ENCODE peak calls at places on chromosomes 4 and X, in six cellular contexts. O, L, Q, E, W and P are unnamed samples.

GRCh38 chr4:52838729-52839722 is 23.1 kb upstream of the RASL11B start:
- DNase-seq in O (no peak), L (no peak), Q (no peak), E (no peak), W (no peak), P (no peak)

GRCh38 chrX:7120578-7121219 is 26.8 kb upstream of the STS start:
- DNase-seq in O (peak), L (no peak), Q (no peak), E (no peak), W (no peak), P (peak)

GRCh38 chr4:26218677-26219181 is 102.1 kb upstream of the RBPJ start:
- DNase-seq in O (peak), L (no peak), Q (peak), E (no peak), W (peak), P (no peak)

GRCh38 chrX:111867236-111867635 is 8.7 kb upstream of the TRPC5OS start:
- DNase-seq in O (no peak), L (no peak), Q (no peak), E (no peak), W (no peak), P (no peak)

GRCh38 chr4:66465111-66465510 is 794.8 kb upstream of the EPHA5 start:
- DNase-seq in O (no peak), L (no peak), Q (no peak), E (no peak), W (no peak), P (no peak)

GRCh38 chr4:189081831-189082230 is 858.8 kb upstream of the FRG1 start:
- DNase-seq in O (peak), L (no peak), Q (no peak), E (no peak), W (peak), P (no peak)

GRCh38 chr4:134567461-134567860 is 365.9 kb upstream of the PABPC4L start:
- DNase-seq in O (no peak), L (no peak), Q (no peak), E (no peak), W (peak), P (no peak)

GRCh38 chrX:94545722-94546121 is 871.7 kb downstream of the FAM133A start:
- DNase-seq in O (no peak), L (no peak), Q (no peak), E (no peak), W (no peak), P (no peak)

GRCh38 chr4:21304061-21304541 is 603.8 kb downstream of the PACRGL start:
- DNase-seq in O (peak), L (no peak), Q (no peak), E (no peak), W (no peak), P (no peak)

GRCh38 chrX:107626481-107626880 is 1.8 kb upstream of the PRPS1 start:
- DNase-seq in O (no peak), L (no peak), Q (no peak), E (no peak), W (no peak), P (no peak)

GRCh38 chr4:84952004-84952403 is 14.5 kb downstream of the WDFY3 start:
- DNase-seq in O (peak), L (peak), Q (no peak), E (no peak), W (peak), P (peak)

GRCh38 chr4:108762559-108763225 is at the start of gene ETNPPL:
- DNase-seq in O (peak), L (no peak), Q (no peak), E (peak), W (no peak), P (peak)

GRCh38 chr4:78137538-78137937 is 80.4 kb downstream of the FRAS1 start:
- DNase-seq in O (peak), L (no peak), Q (no peak), E (no peak), W (peak), P (no peak)

GRCh38 chrX:130086414-130087207 is 23.7 kb downstream of the ELF4 start:
- DNase-seq in O (no peak), L (no peak), Q (peak), E (no peak), W (no peak), P (no peak)
- H3K4me3 ChIP-seq in O (no peak), L (no peak), Q (peak), E (no peak), W (no peak), P (no peak)

GRCh38 chrX:43744284-43744683 is 88.2 kb downstream of the MAOA start:
- DNase-seq in O (no peak), L (no peak), Q (no peak), E (no peak), W (no peak), P (no peak)
- H3K4me3 ChIP-seq in O (no peak), L (no peak), Q (no peak), E (no peak), W (no peak), P (no peak)

GRCh38 chr4:159105063-159105414 is 2.2 kb downstream of the RAPGEF2 start:
- DNase-seq in O (peak), L (no peak), Q (no peak), E (no peak), W (peak), P (peak)

GRCh38 chr4:159105761-159106243 is 2.9 kb downstream of the RAPGEF2 start:
- DNase-seq in O (peak), L (no peak), Q (peak), E (peak), W (peak), P (peak)

GRCh38 chr4:159102623-159103405 is at the start of gene RAPGEF2:
- DNase-seq in O (peak), L (no peak), Q (peak), E (peak), W (peak), P (peak)

GRCh38 chr4:159101983-159102622 is 776 bp upstream of the RAPGEF2 start:
- DNase-seq in O (peak), L (no peak), Q (peak), E (peak), W (no peak), P (no peak)

GRCh38 chr4:159103406-159104131 is 690 bp downstream of the RAPGEF2 start:
- DNase-seq in O (peak), L (no peak), Q (peak), E (peak), W (peak), P (peak)
- H3K4me3 ChIP-seq in O (peak), L (peak), Q (peak), E (peak), W (peak), P (peak)

DNA sequence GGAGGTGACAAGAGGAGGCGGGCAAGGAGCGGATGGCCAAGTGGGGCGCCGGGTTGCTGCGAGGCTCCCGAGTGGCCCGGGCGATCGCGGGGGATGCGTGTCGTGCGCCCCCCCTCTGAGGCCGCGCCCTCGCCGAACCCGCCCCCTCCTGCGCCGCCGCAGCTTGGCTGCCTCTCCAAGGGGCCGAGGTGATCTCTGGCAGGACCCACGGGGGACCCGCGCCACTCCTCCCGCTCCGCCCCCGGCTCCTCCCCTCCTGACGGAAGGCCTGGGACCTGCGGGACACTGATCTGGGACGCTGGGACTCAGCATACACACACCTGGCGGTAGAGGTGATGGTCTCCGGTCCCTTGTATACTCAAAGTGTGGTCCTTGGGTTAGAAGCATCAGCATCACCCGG is 21.9 kb upstream of the FAM47C start:
- DNase-seq in O (no peak), L (no peak), Q (no peak), E (no peak), W (no peak), P (no peak)
- H3K4me3 ChIP-seq in O (no peak), L (no peak), Q (no peak), E (no peak), W (no peak), P (no peak)

GRCh38 chrX:71053217-71053621 is 14.9 kb downstream of the SNX12 start:
- DNase-seq in O (no peak), L (no peak), Q (no peak), E (no peak), W (no peak), P (no peak)
- H3K4me3 ChIP-seq in O (no peak), L (no peak), Q (no peak), E (no peak), W (no peak), P (no peak)

GRCh38 chr4:157220026-157220881 is at the start of gene GRIA2:
- DNase-seq in O (peak), L (no peak), Q (peak), E (peak), W (peak), P (peak)
- H3K4me3 ChIP-seq in O (peak), L (no peak), Q (no peak), E (peak), W (peak), P (no peak)

GRCh38 chr4:186839122-186840037 is 115.7 kb upstream of the FAT1 start:
- DNase-seq in O (peak), L (no peak), Q (peak), E (no peak), W (peak), P (peak)
- H3K4me3 ChIP-seq in O (peak), L (peak), Q (no peak), E (no peak), W (peak), P (peak)

GRCh38 chrX:20511792-20512191 is 245.1 kb upstream of the RPS6KA3 start:
- DNase-seq in O (no peak), L (no peak), Q (no peak), E (no peak), W (no peak), P (no peak)

GRCh38 chrX:20500949-20501348 is 234.2 kb upstream of the RPS6KA3 start:
- DNase-seq in O (no peak), L (no peak), Q (no peak), E (no peak), W (no peak), P (no peak)

GRCh38 chrX:20507901-20508620 is 241.4 kb upstream of the RPS6KA3 start:
- DNase-seq in O (no peak), L (no peak), Q (no peak), E (no peak), W (no peak), P (no peak)

DNA sequence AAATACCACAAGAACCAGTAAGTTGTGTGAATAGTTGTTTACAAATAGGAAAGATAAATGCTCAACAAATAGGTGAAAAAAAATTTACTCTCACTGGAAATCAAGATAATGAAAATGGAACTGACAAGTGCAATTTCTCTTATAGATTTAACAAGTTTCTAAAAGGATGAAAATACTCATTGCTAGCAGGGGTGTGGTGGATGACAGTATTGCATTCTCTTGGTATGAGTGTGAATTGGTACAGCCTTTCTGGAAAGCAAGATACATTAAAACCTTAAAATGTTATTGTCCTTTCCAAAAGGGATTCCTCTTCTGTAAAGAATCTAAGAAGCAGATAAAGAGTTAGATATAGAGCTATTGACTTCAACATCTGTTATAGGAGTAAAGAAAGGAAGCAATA is 240.0 kb upstream of the RPS6KA3 start:
- DNase-seq in O (peak), L (no peak), Q (no peak), E (no peak), W (no peak), P (no peak)
- H3K4me3 ChIP-seq in O (no peak), L (no peak), Q (no peak), E (no peak), W (no peak), P (no peak)

GRCh38 chr4:41436365-41437263 is 101.3 kb upstream of the LIMCH1 start:
- DNase-seq in O (no peak), L (no peak), Q (no peak), E (no peak), W (no peak), P (no peak)

GRCh38 chr4:41433361-41433760 is 104.6 kb upstream of the LIMCH1 start:
- DNase-seq in O (no peak), L (no peak), Q (no peak), E (no peak), W (no peak), P (no peak)

GRCh38 chr4:41435509-41435908 is 102.4 kb upstream of the LIMCH1 start:
- DNase-seq in O (no peak), L (no peak), Q (no peak), E (no peak), W (no peak), P (no peak)

GRCh38 chr4:41438564-41438963 is 99.4 kb upstream of the LIMCH1 start:
- DNase-seq in O (peak), L (no peak), Q (no peak), E (no peak), W (peak), P (no peak)

GRCh38 chr4:41437264-41437566 is 100.7 kb upstream of the LIMCH1 start:
- DNase-seq in O (no peak), L (no peak), Q (no peak), E (no peak), W (no peak), P (no peak)
- H3K4me3 ChIP-seq in O (no peak), L (no peak), Q (no peak), E (no peak), W (no peak), P (no peak)

GRCh38 chrX:71100581-71101505 is 5.2 kb downstream of the FOXO4 start:
- DNase-seq in O (no peak), L (no peak), Q (no peak), E (no peak), W (no peak), P (no peak)

GRCh38 chrX:71099736-71100135 is 4.1 kb downstream of the FOXO4 start:
- DNase-seq in O (no peak), L (no peak), Q (no peak), E (no peak), W (no peak), P (no peak)

GRCh38 chrX:71098302-71098701 is 2.7 kb downstream of the FOXO4 start:
- DNase-seq in O (peak), L (no peak), Q (peak), E (peak), W (peak), P (peak)

GRCh38 chrX:71096702-71097032 is 1.0 kb downstream of the FOXO4 start:
- DNase-seq in O (peak), L (no peak), Q (no peak), E (no peak), W (no peak), P (no peak)

DNA sequence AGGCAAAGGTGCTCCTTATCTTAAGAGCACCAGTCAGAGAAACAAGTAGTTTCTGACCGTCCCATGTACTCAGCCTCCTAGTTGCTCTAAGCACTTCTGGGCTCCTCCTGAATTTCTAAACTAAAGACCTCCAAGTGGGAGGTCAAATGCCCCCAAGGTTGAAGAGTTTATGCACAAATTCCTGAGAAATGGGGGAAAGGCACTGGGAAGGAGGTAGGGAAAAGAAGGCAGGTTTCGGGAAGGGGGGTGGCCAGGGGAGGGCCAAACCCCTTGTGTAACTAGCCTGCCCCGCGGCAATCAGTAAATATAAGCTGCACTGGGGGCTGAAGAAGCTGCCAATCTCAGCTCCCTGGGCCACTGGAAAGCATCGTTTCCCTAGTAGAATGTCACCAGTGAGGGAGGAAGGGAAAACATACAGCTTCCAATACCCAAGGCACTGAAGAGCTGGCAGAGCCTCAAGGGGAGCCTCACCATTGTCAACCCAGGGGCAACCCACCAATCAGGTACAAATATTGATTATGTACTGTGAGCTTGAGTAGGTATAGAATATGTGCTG is 3.4 kb downstream of the FOXO4 start:
- DNase-seq in O (no peak), L (no peak), Q (no peak), E (no peak), W (no peak), P (no peak)
- H3K4me3 ChIP-seq in O (no peak), L (no peak), Q (no peak), E (no peak), W (no peak), P (no peak)